ENCODE peak calls at places on chromosomes 5 and 9, in four cellular contexts. S is cardiac muscle cell; T is CD8-positive, alpha-beta T cell; R is esophagus squamous epithelium. I is an unnamed sample. For H3K4me1, the result is how much of the 10 kb centered on the place peaks cover.

GRCh38 chr5:107874810-107875209 is 204.1 kb upstream of the EFNA5 start:
- DNase-seq in T (no peak), R (no peak), S (no peak), I (no peak)

GRCh38 chr5:68479524-68479923 is 264.0 kb downstream of the PIK3R1 start:
- DNase-seq in T (no peak), S (no peak), R (no peak), I (no peak)

GRCh38 chr5:40260351-40260750 is 419.4 kb upstream of the PTGER4 start:
- DNase-seq in S (peak), T (no peak), R (no peak), I (no peak)

GRCh38 chr5:144004146-144004545 is 166.3 kb downstream of the YIPF5 start:
- DNase-seq in T (no peak), S (no peak), R (no peak), I (no peak)

GRCh38 chr5:104800440-104801048 is 1238.0 kb upstream of the NUDT12 start:
- DNase-seq in R (no peak), S (no peak), T (no peak), I (no peak)

GRCh38 chr9:117704597-117704996 is 394 bp downstream of the TLR4 start:
- DNase-seq in R (no peak), T (no peak), S (no peak), I (no peak)

GRCh38 chr5:28499764-28500290 is 1461.4 kb upstream of the CDH9 start:
- DNase-seq in R (no peak), S (peak), T (no peak), I (no peak)

GRCh38 chr9:80644044-80644443 is 1045.3 kb downstream of the TLE1 start:
- DNase-seq in S (no peak), T (no peak), R (no peak), I (no peak)

GRCh38 chr5:61275841-61276240 is 56.2 kb upstream of the ZSWIM6 start:
- DNase-seq in S (peak), T (no peak), R (no peak), I (no peak)

GRCh38 chr5:65928341-65928752 is 2.0 kb downstream of the ERBIN start:
- DNase-seq in T (no peak), R (no peak), S (peak), I (no peak)

GRCh38 chr9:112245126-112245525 is 70.0 kb upstream of the SUSD1 start:
- DNase-seq in S (no peak), T (no peak), R (no peak), I (no peak)

DNA sequence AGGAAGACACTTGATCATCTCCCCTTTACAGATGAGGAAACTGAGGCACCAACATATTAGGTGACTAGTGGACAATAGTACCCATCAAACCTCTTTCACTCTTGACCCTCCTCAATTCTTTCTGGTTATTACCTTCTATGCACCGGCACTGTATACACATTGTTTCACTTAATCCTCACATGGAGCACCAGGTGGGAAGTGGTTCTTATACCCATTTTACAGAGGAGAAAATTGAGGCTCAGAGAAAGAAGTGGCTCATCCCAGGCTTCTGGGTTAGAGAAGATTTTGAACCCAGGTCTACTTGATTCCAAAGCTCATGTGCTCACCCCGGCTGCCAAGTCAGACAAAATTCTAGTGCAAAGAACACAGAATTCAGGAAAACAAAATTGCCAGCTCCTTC is 17.4 kb upstream of the DENND1A start:
- DNase-seq in S (no peak), R (no peak), T (no peak), I (no peak)
- H3K4me1 ChIP-seq in S (under half), R (under half), T (under half), I (under half)

DNA sequence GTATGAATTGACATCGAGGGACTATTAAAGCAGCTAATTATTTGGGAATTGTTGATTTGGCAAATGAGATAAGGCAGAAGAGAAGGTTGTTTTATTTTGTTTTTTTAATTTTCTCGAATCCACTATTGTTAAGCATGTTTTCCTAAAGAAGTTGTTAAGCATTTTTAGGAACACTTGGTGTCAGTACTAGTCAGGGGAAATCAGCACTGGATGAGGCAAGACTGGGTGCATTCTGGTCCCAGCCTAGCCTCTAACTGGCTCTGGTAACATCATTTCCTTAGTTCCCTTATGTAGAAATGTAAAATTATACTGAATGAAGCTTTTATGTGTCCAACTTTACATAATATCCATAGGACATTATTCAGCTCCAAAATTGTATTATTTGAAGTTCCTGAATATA is 196.0 kb downstream of the PCSK5 start:
- DNase-seq in S (peak), R (no peak), T (no peak), I (no peak)
- H3K4me1 ChIP-seq in S (under half), R (under half), T (under half), I (under half)

GRCh38 chr9:98249774-98250173 is 5.7 kb downstream of the TBC1D2 start:
- DNase-seq in S (no peak), T (no peak), R (no peak), I (no peak)
- H3K4me1 ChIP-seq in S (under half), T (under half), R (half or more), I (under half)

GRCh38 chr9:32551491-32552049 is 557 bp upstream of the SMIM27 start:
- DNase-seq in S (no peak), T (peak), R (no peak), I (peak)
- H3K4me1 ChIP-seq in S (under half), T (under half), R (under half), I (under half)

DNA sequence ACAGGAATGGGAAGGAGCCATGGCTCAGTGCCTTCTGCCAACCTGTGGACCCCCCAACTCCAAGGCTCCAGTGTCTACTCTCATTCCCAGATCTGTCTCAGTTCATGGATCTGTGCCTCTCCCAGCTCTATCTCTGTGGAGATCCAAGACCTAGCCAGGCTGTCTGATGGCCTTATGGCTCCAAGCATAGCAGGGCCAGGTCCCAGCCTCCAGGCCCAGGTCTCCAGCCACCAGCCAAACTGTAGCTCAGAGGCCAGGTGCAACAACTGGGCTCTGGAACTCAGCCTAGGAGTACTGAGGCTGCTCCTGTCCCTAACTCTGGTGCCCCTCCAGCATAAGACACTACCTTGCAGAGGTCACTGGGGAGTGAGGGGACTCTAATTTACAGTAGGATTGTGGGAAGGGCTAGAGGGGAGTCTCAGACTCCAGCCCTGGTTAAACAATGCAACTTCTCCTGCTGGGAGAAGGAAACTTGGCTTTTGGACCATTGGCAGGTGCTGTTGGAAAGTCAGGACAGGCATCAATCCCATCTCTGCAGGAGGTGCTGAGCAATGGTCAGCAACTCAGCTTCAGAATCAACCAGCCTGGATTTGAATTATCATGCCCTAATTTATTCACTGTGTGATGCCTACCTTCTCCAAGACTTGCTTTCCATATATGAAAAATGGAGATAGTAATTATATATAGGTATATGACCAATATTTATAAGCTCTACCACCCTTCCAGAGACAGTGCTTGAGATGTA is 63.0 kb downstream of the PCDH1 start:
- DNase-seq in T (no peak), S (no peak), R (no peak), I (no peak)
- H3K4me1 ChIP-seq in T (under half), S (under half), R (under half), I (under half)